ENCODE peak calls at places on chromosomes 16 and 17, in ten cellular contexts. M is OCI-LY7, D is mesenchymal stem cell, N is testis, C is right atrium auricular region, I is pancreas, G is A549, P is GM23248, X is cardiac muscle cell, Y is H9. L is an unnamed sample. For H3K9me3, the result is how much of the 10 kb centered on the place peaks cover.

GRCh38 chr16:62068747-62069146 is 32.5 kb upstream of the CDH8 start:
- DNase-seq in M (peak), D (no peak), N (peak), C (no peak), I (no peak), G (no peak), P (peak), X (no peak), Y (peak), L (no peak)

GRCh38 chr17:71464241-71464640 is 656.6 kb upstream of the SOX9 start:
- DNase-seq in M (no peak), D (no peak), N (no peak), C (no peak), I (no peak), G (no peak), P (no peak), X (no peak), Y (no peak), L (no peak)

GRCh38 chr17:81518113-81518784 is 5.7 kb upstream of the ACTG1 start:
- DNase-seq in M (peak), D (peak), N (no peak), C (no peak), I (peak), G (no peak), P (peak), X (peak), Y (peak), L (no peak)

GRCh38 chr17:47323382-47324223 is at the start of gene EFCAB13:
- DNase-seq in M (peak), D (peak), N (peak), C (peak), I (peak), G (peak), P (peak), X (peak), Y (peak), L (peak)

GRCh38 chr16:54957403-54957802 is 26.7 kb downstream of the IRX5 start:
- DNase-seq in M (peak), D (no peak), N (no peak), C (no peak), I (no peak), G (peak), P (peak), X (peak), Y (peak), L (peak)

GRCh38 chr17:65487161-65487560 is 74.3 kb downstream of the AXIN2 start:
- DNase-seq in M (no peak), D (no peak), N (no peak), C (no peak), I (no peak), G (no peak), P (no peak), X (no peak), Y (no peak), L (no peak)

GRCh38 chr17:10741416-10742140 is 11.8 kb upstream of the TMEM220 start:
- DNase-seq in M (no peak), D (no peak), N (peak), C (no peak), I (no peak), G (no peak), P (no peak), X (no peak), Y (no peak), L (no peak)

GRCh38 chr17:29784661-29785060 is 145.4 kb downstream of the SSH2 start:
- DNase-seq in M (no peak), D (peak), N (no peak), C (no peak), I (no peak), G (peak), P (peak), X (no peak), Y (no peak), L (no peak)

GRCh38 chr16:668519-669171 is 713 bp downstream of the RHOT2 start:
- DNase-seq in M (no peak), D (no peak), N (no peak), C (no peak), I (peak), G (no peak), P (peak), X (no peak), Y (no peak), L (no peak)

GRCh38 chr17:16661217-16661616 is 7.6 kb upstream of the ZNF624 start:
- DNase-seq in M (no peak), D (no peak), N (no peak), C (no peak), I (no peak), G (no peak), P (no peak), X (no peak), Y (no peak), L (no peak)

GRCh38 chr16:70473446-70474319 is 19.3 kb downstream of the FCSK start:
- DNase-seq in M (peak), D (no peak), N (no peak), C (no peak), I (peak), G (no peak), P (no peak), X (no peak), Y (no peak), L (no peak)

GRCh38 chr17:30334421-30334820 is 564 bp upstream of the TMIGD1 start:
- DNase-seq in M (no peak), D (no peak), N (no peak), C (no peak), I (no peak), G (no peak), P (no peak), X (no peak), Y (no peak), L (no peak)

GRCh38 chr17:77319211-77320031 is 178.7 kb downstream of the SEC14L1 start:
- DNase-seq in M (peak), D (peak), N (peak), C (peak), I (peak), G (peak), P (peak), X (no peak), Y (peak), L (peak)

GRCh38 chr17:59311051-59311468 is 20.4 kb upstream of the YPEL2 start:
- DNase-seq in M (peak), D (peak), N (peak), C (no peak), I (no peak), G (peak), P (peak), X (peak), Y (peak), L (peak)

GRCh38 chr16:79283578-79283977 is 317.0 kb downstream of the MAF start:
- DNase-seq in M (peak), D (no peak), N (no peak), C (no peak), I (no peak), G (no peak), P (no peak), X (no peak), Y (no peak), L (peak)

GRCh38 chr17:39787743-39788484 is 50.2 kb downstream of the GRB7 start:
- DNase-seq in M (no peak), D (no peak), N (no peak), C (no peak), I (no peak), G (no peak), P (no peak), X (no peak), Y (no peak), L (no peak)

GRCh38 chr16:50251375-50252081 is 14.8 kb upstream of the ADCY7 start:
- DNase-seq in M (no peak), D (peak), N (no peak), C (peak), I (no peak), G (no peak), P (peak), X (no peak), Y (no peak), L (no peak)

GRCh38 chr17:78383725-78384471 is 5.4 kb downstream of the PGS1 start:
- DNase-seq in M (peak), D (peak), N (peak), C (peak), I (no peak), G (no peak), P (peak), X (no peak), Y (no peak), L (no peak)

GRCh38 chr17:40247926-40248495 is 28.9 kb downstream of the WIPF2 start:
- DNase-seq in M (no peak), D (no peak), N (no peak), C (no peak), I (no peak), G (no peak), P (no peak), X (no peak), Y (no peak), L (no peak)

GRCh38 chr16:76243620-76244019 is 33.6 kb upstream of the CNTNAP4 start:
- DNase-seq in M (no peak), D (no peak), N (no peak), C (no peak), I (no peak), G (no peak), P (no peak), X (no peak), Y (no peak), L (no peak)

GRCh38 chr16:86220552-86220951 is 289.8 kb upstream of the FOXF1 start:
- DNase-seq in M (no peak), D (peak), N (no peak), C (no peak), I (no peak), G (no peak), P (no peak), X (no peak), Y (no peak), L (no peak)

GRCh38 chr17:48051278-48051677 is 3.1 kb downstream of the NFE2L1 start:
- DNase-seq in M (no peak), D (no peak), N (no peak), C (no peak), I (no peak), G (no peak), P (no peak), X (no peak), Y (no peak), L (no peak)

GRCh38 chr16:23025692-23026305 is 123.5 kb downstream of the USP31 start:
- DNase-seq in M (no peak), D (no peak), N (no peak), C (no peak), I (no peak), G (no peak), P (peak), X (no peak), Y (no peak), L (no peak)

GRCh38 chr17:42313773-42314566 is 25.7 kb downstream of the STAT5A start:
- DNase-seq in M (no peak), D (no peak), N (no peak), C (no peak), I (no peak), G (no peak), P (no peak), X (no peak), Y (no peak), L (no peak)

GRCh38 chr16:66728117-66728787 is 23.2 kb downstream of the DYNC1LI2 start:
- DNase-seq in M (peak), D (peak), N (peak), C (no peak), I (no peak), G (peak), P (peak), X (peak), Y (no peak), L (peak)

GRCh38 chr17:61416211-61416539 is 16.5 kb downstream of the TBX2 start:
- DNase-seq in M (no peak), D (no peak), N (no peak), C (no peak), I (no peak), G (no peak), P (no peak), X (no peak), Y (peak), L (no peak)

GRCh38 chr17:57953703-57954420 is 1.4 kb downstream of the CUEDC1 start:
- DNase-seq in M (no peak), D (no peak), N (no peak), C (no peak), I (no peak), G (no peak), P (no peak), X (no peak), Y (no peak), L (no peak)

GRCh38 chr16:90046122-90046970 is 27.1 kb upstream of the DBNDD1 start:
- DNase-seq in M (no peak), D (no peak), N (no peak), C (no peak), I (no peak), G (no peak), P (no peak), X (no peak), Y (peak), L (no peak)

GRCh38 chr16:74556375-74556922 is 50.5 kb downstream of the GLG1 start:
- DNase-seq in M (no peak), D (no peak), N (no peak), C (no peak), I (no peak), G (no peak), P (peak), X (no peak), Y (no peak), L (no peak)

GRCh38 chr16:20871258-20871657 is 28.9 kb downstream of the DCUN1D3 start:
- DNase-seq in M (no peak), D (no peak), N (no peak), C (no peak), I (no peak), G (no peak), P (no peak), X (no peak), Y (no peak), L (no peak)

GRCh38 chr17:5526821-5527598 is 40.6 kb downstream of the MIS12 start:
- DNase-seq in M (no peak), D (peak), N (no peak), C (peak), I (no peak), G (peak), P (peak), X (peak), Y (no peak), L (no peak)

GRCh38 chr17:54466875-54467274 is 433.8 kb upstream of the TOM1L1 start:
- DNase-seq in M (no peak), D (no peak), N (no peak), C (no peak), I (no peak), G (no peak), P (no peak), X (no peak), Y (no peak), L (no peak)
- H3K9me3 ChIP-seq in M (under half), D (under half), N (under half), C (under half), I (under half), G (under half), P (under half), X (under half), Y (under half), L (under half)

DNA sequence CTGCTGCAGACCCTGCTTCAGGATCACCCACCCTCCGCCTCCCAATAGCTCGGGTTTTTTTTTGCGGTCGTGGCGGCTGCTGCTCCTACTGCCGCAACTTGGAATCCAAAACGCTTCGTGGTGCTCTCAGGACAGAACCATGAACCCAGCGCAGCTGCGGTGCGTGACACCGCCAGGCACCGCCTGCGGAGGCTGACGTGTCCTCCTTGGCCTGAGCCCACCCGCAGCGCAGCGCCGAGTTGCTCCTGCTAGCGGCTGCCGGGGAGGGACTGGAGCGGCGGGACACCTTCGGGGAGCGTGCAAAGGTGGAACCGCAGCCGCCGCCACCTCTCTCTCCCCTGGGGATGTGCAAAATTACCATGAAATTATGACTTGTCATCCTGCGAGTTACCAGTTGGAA is 1893.0 kb downstream of the TP53TG3F start:
- DNase-seq in M (no peak), D (no peak), N (peak), C (no peak), I (peak), G (no peak), P (no peak), X (no peak), Y (no peak), L (no peak)
- H3K9me3 ChIP-seq in M (under half), D (under half), N (under half), C (under half), I (under half), G (under half), P (under half), X (under half), Y (under half), L (under half)

DNA sequence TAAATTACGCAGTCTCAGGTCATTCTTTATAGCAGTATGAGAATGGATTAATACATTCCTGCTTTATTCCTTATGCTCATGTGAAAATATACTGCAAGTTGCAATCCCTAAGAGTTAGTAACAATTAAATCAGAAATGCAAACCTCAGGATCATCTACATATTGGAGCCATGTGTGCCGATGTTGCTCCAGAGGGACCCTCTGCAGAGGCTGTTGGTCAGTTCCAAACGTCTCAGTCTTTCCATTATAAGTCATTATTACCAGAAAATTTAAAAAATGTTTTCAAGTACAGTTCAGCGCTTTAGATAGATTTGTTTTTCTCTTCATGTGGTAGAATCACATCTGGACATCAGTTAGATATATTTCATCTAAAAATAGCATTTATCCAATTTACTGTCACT is 45.9 kb upstream of the MARCHF10 start:
- DNase-seq in M (no peak), D (no peak), N (no peak), C (no peak), I (no peak), G (no peak), P (no peak), X (no peak), Y (peak), L (no peak)
- H3K9me3 ChIP-seq in M (under half), D (under half), N (under half), C (under half), I (under half), G (under half), P (under half), X (under half), Y (under half), L (under half)

GRCh38 chr17:22145605-22146178 is 453.4 kb downstream of the KCNJ18 start:
- DNase-seq in M (no peak), D (no peak), N (no peak), C (no peak), I (peak), G (no peak), P (no peak), X (no peak), Y (no peak), L (no peak)
- H3K9me3 ChIP-seq in M (under half), D (under half), N (under half), C (under half), I (under half), G (under half), P (under half), X (under half), Y (half or more), L (under half)

L was measured in small intestine.